ENCODE peak calls at places on chromosomes 5 and 9, in five cellular contexts. One of them, this sample, is unnamed.

GRCh38 chr5:176387384-176387925 is 943 bp downstream of the NOP16 start:
- DNase-seq in A549: no peak
- DNase-seq in stimulated activated naive B cell treated with anti-CD40 and anti-IgM and Interleukin-4, amounts not matched to agents 10 μg/mL and 1 μg/mL and 100 μg/mL, for 72 hours: no peak
- DNase-seq in hepatocyte: no peak
- DNase-seq in left cardiac atrium: no peak
- DNase-seq in this sample: no peak

GRCh38 chr5:16965581-16965980 is 29.5 kb upstream of the MYO10 start:
- DNase-seq in stimulated activated naive B cell treated with anti-CD40 and anti-IgM and Interleukin-4, amounts not matched to agents 10 μg/mL and 1 μg/mL and 100 μg/mL, for 72 hours: no peak
- DNase-seq in left cardiac atrium: no peak
- DNase-seq in hepatocyte: no peak
- DNase-seq in A549: no peak
- DNase-seq in this sample: no peak

GRCh38 chr5:115986358-115986757 is 24.1 kb downstream of the LVRN start:
- DNase-seq in A549: no peak
- DNase-seq in hepatocyte: no peak
- DNase-seq in stimulated activated naive B cell treated with anti-CD40 and anti-IgM and Interleukin-4, amounts not matched to agents 10 μg/mL and 1 μg/mL and 100 μg/mL, for 72 hours: no peak
- DNase-seq in left cardiac atrium: no peak
- DNase-seq in this sample: no peak

GRCh38 chr5:145942749-145943148 is 6.4 kb downstream of the SH3RF2 start:
- DNase-seq in A549: no peak
- DNase-seq in left cardiac atrium: no peak
- DNase-seq in stimulated activated naive B cell treated with anti-CD40 and anti-IgM and Interleukin-4, amounts not matched to agents 10 μg/mL and 1 μg/mL and 100 μg/mL, for 72 hours: no peak
- DNase-seq in hepatocyte: no peak
- DNase-seq in this sample: no peak

GRCh38 chr9:128727626-128728248 is 3.8 kb upstream of the ZDHHC12 start:
- DNase-seq in left cardiac atrium: no peak
- DNase-seq in stimulated activated naive B cell treated with anti-CD40 and anti-IgM and Interleukin-4, amounts not matched to agents 10 μg/mL and 1 μg/mL and 100 μg/mL, for 72 hours: no peak
- DNase-seq in A549: no peak
- DNase-seq in hepatocyte: no peak
- DNase-seq in this sample: no peak

GRCh38 chr9:89405832-89406231 is 87.5 kb downstream of the SECISBP2 start:
- DNase-seq in A549: no peak
- DNase-seq in hepatocyte: no peak
- DNase-seq in stimulated activated naive B cell treated with anti-CD40 and anti-IgM and Interleukin-4, amounts not matched to agents 10 μg/mL and 1 μg/mL and 100 μg/mL, for 72 hours: no peak
- DNase-seq in left cardiac atrium: no peak
- DNase-seq in this sample: no peak

GRCh38 chr5:80103375-80103774 is 68.2 kb downstream of the THBS4 start:
- DNase-seq in left cardiac atrium: no peak
- DNase-seq in A549: no peak
- DNase-seq in hepatocyte: no peak
- DNase-seq in stimulated activated naive B cell treated with anti-CD40 and anti-IgM and Interleukin-4, amounts not matched to agents 10 μg/mL and 1 μg/mL and 100 μg/mL, for 72 hours: no peak
- DNase-seq in this sample: no peak

GRCh38 chr5:127562252-127562651 is 44.8 kb downstream of the PRRC1 start:
- DNase-seq in left cardiac atrium: no peak
- DNase-seq in hepatocyte: peak
- DNase-seq in stimulated activated naive B cell treated with anti-CD40 and anti-IgM and Interleukin-4, amounts not matched to agents 10 μg/mL and 1 μg/mL and 100 μg/mL, for 72 hours: no peak
- DNase-seq in A549: peak
- DNase-seq in this sample: no peak

GRCh38 chr9:129996161-129996849 is 46.7 kb downstream of the FNBP1 start:
- DNase-seq in left cardiac atrium: no peak
- DNase-seq in hepatocyte: no peak
- DNase-seq in A549: no peak
- DNase-seq in stimulated activated naive B cell treated with anti-CD40 and anti-IgM and Interleukin-4, amounts not matched to agents 10 μg/mL and 1 μg/mL and 100 μg/mL, for 72 hours: no peak
- DNase-seq in this sample: no peak

GRCh38 chr9:105127863-105128220 is 116.6 kb upstream of the SLC44A1 start:
- DNase-seq in A549: no peak
- DNase-seq in stimulated activated naive B cell treated with anti-CD40 and anti-IgM and Interleukin-4, amounts not matched to agents 10 μg/mL and 1 μg/mL and 100 μg/mL, for 72 hours: no peak
- DNase-seq in left cardiac atrium: no peak
- DNase-seq in hepatocyte: no peak
- DNase-seq in this sample: peak